ENCODE peak calls at places on chromosomes 13 and 19, in seven cellular contexts. L is Karpas-422, F is keratinocyte, X is uterus, E is tibial artery, B is cardiac muscle cell, R is ovary. C is an unnamed sample.

GRCh38 chr13:98509271-98510155 is 67.4 kb downstream of the STK24 start:
- DNase-seq in L (peak; percentile 47), F (peak; percentile 61), X (no peak), E (peak; percentile 81), B (peak; percentile 83), R (no peak), C (no peak)

GRCh38 chr19:17240062-17240854 is 5.5 kb downstream of the NR2F6 start:
- DNase-seq in L (no peak), F (no peak), X (no peak), E (no peak), B (no peak), R (no peak), C (no peak)

GRCh38 chr19:54515156-54515555 is 12.5 kb downstream of the LAIR2 start:
- DNase-seq in L (no peak), F (no peak), X (no peak), E (no peak), B (no peak), R (no peak), C (no peak)

GRCh38 chr19:33905937-33906577 is 109.4 kb downstream of the KCTD15 start:
- DNase-seq in L (no peak), F (peak; percentile 26), X (peak; percentile 58), E (peak; percentile 69), B (peak; percentile 64), R (peak; percentile 83), C (peak; percentile 88)

GRCh38 chr13:37202264-37202663 is 96.8 kb upstream of the CSNK1A1L start:
- DNase-seq in L (no peak), F (no peak), X (no peak), E (no peak), B (no peak), R (no peak), C (no peak)

GRCh38 chr13:65964672-65965071 is 1265.5 kb downstream of the PCDH9 start:
- DNase-seq in L (no peak), F (no peak), X (no peak), E (no peak), B (no peak), R (no peak), C (no peak)

GRCh38 chr19:19111967-19112580 is 26.2 kb downstream of the TMEM161A start:
- DNase-seq in L (no peak), F (no peak), X (no peak), E (no peak), B (no peak), R (no peak), C (no peak)

GRCh38 chr19:56136362-56136761 is 4.7 kb upstream of the ZNF444 start:
- DNase-seq in L (no peak), F (no peak), X (no peak), E (no peak), B (no peak), R (no peak), C (no peak)

GRCh38 chr19:11451327-11451941 is 16.0 kb downstream of the PRKCSH start:
- DNase-seq in L (peak; percentile 40), F (no peak), X (no peak), E (no peak), B (no peak), R (no peak), C (no peak)

GRCh38 chr19:1261512-1261862 is 7.6 kb upstream of the CIRBP start:
- DNase-seq in L (peak; percentile 85), F (no peak), X (no peak), E (no peak), B (no peak), R (peak; percentile 64), C (peak; percentile 32)

GRCh38 chr13:94239135-94239534 is 240.3 kb downstream of the DCT start:
- DNase-seq in L (no peak), F (no peak), X (no peak), E (no peak), B (peak; percentile 63), R (no peak), C (no peak)

GRCh38 chr13:75486146-75486545 is 4.2 kb upstream of the TBC1D4 start:
- DNase-seq in L (no peak), F (no peak), X (no peak), E (no peak), B (no peak), R (no peak), C (no peak)

GRCh38 chr19:17496337-17496997 is 15.0 kb upstream of the PGLS start:
- DNase-seq in L (peak; percentile 96), F (no peak), X (peak; percentile 40), E (no peak), B (peak; percentile 75), R (peak; percentile 75), C (peak; percentile 88)

GRCh38 chr13:34452831-34453230 is 489.2 kb upstream of the NBEA start:
- DNase-seq in L (no peak), F (no peak), X (no peak), E (no peak), B (no peak), R (no peak), C (no peak)

GRCh38 chr19:8368136-8368535 is 4.2 kb downstream of the ANGPTL4 start:
- DNase-seq in L (no peak), F (no peak), X (no peak), E (no peak), B (no peak), R (no peak), C (no peak)

GRCh38 chr19:8370176-8371010 is 6.4 kb downstream of the ANGPTL4 start:
- DNase-seq in L (no peak), F (no peak), X (no peak), E (no peak), B (peak; percentile 68), R (no peak), C (peak; percentile 72)

GRCh38 chr19:8366121-8366581 is 2.2 kb downstream of the ANGPTL4 start:
- DNase-seq in L (no peak), F (no peak), X (no peak), E (no peak), B (peak; percentile 26), R (no peak), C (no peak)

GRCh38 chr19:8366961-8367326 is 3.0 kb downstream of the ANGPTL4 start:
- DNase-seq in L (no peak), F (no peak), X (peak; percentile 74), E (no peak), B (peak; percentile 95), R (peak; percentile 81), C (no peak)

GRCh38 chr19:8367327-8368001 is 3.5 kb downstream of the ANGPTL4 start:
- DNase-seq in L (no peak), F (no peak), X (peak; percentile 91), E (peak; percentile 81), B (peak; percentile 100), R (peak; percentile 95), C (peak; percentile 96)
- H3K27me3 ChIP-seq in L (no peaks in the 10 kb centered on the region), F (no peaks in the 10 kb centered on the region), X (no peaks in the 10 kb centered on the region), E (no peaks in the 10 kb centered on the region), B (peaks cover 3% of the 10 kb centered on the region), R (no peaks in the 10 kb centered on the region), C (no peaks in the 10 kb centered on the region)

DNA sequence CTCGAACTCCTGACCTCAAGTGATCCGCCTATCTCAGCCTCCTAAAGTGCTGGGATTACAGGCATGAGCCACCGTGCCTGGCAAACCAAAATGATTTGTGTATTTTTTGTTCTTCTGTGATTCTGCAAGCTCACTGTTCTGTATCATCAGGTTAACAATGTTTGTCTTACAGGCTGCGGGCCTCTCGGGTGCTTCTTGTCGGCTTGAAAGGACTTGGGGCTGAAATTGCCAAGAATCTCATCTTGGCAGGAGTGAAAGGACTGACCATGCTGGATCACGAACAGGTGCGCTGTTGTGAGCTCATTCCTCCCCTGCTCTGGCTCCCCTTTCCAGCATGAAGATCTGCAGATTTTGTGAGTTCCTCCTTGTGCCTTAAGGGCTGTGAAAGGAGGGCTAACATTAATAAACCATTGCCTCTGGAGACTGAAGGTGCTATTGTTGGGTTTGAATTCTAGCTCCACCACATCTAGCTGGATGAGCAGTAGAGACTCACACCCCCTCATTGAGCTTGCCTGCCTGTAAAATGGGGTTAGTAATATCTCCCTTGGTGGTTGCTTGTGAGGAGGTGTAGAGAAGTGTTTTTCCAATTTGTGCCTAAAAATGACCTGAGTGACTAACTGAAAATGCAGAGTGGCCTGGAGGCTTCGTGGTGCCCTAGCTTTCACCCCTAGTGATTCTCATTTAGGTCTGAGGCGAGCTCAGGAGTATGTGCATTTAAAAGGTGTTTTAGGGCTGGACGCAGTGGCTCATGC is 12.9 kb downstream of the SAE1 start:
- DNase-seq in L (no peak), F (no peak), X (no peak), E (no peak), B (no peak), R (no peak), C (no peak)
- H3K4me3 ChIP-seq in L (no peak overlapping the region), F (no peak overlapping the region), X (no peak overlapping the region), E (no peak overlapping the region), B (no peak overlapping the region), R (no peak overlapping the region), C (no peak overlapping the region)

GRCh38 chr19:45475537-45476348 is 7.9 kb downstream of the FOSB start:
- DNase-seq in L (no peak), F (no peak), X (no peak), E (no peak), B (no peak), R (no peak), C (no peak)
- H3K27me3 ChIP-seq in L (no peaks in the 10 kb centered on the region), F (no peaks in the 10 kb centered on the region), X (no peaks in the 10 kb centered on the region), E (peaks cover 3% of the 10 kb centered on the region), B (no peaks in the 10 kb centered on the region), R (no peaks in the 10 kb centered on the region), C (no peaks in the 10 kb centered on the region)

GRCh38 chr13:48817166-48817802 is 158.4 kb upstream of the FNDC3A start:
- DNase-seq in L (no peak), F (no peak), X (no peak), E (no peak), B (no peak), R (no peak), C (no peak)

GRCh38 chr13:48816696-48817095 is 159.0 kb upstream of the FNDC3A start:
- DNase-seq in L (no peak), F (no peak), X (no peak), E (no peak), B (no peak), R (no peak), C (no peak)

GRCh38 chr13:48819376-48819775 is 156.3 kb upstream of the FNDC3A start:
- DNase-seq in L (no peak), F (no peak), X (no peak), E (no peak), B (no peak), R (no peak), C (no peak)

GRCh38 chr13:48819889-48820288 is 155.8 kb upstream of the FNDC3A start:
- DNase-seq in L (no peak), F (no peak), X (no peak), E (no peak), B (no peak), R (no peak), C (no peak)

DNA sequence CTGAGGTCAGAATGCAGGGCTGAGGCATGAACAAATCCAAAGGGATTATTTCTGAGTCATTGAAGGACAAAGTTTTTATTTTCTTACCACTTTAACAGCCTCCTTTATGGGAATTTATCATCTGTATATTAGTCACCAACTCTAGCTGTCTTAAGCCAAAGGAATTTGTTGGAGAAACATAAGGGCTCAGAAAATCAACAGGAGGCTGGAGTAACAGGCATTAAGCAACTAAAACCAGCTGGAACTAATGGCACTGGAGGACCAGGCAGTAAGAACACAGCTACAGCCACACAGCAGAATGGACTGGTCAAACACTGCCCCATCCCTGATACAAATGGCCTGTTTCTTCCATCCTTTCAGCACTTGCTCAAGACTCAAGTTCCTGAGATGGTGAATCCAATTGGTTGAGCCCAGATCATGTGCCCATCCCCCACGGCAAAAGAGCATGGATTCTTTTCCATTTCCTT is 157.2 kb upstream of the FNDC3A start:
- DNase-seq in L (no peak), F (peak; percentile 41), X (no peak), E (no peak), B (peak; percentile 85), R (no peak), C (peak; percentile 15)
- H3K4me3 ChIP-seq in L (no peak overlapping the region), F (no peak overlapping the region), X (no peak overlapping the region), E (no peak overlapping the region), B (no peak overlapping the region), R (no peak overlapping the region), C (no peak overlapping the region)